ENCODE peak calls at places on chromosomes 11 and 22, in seven cellular contexts. W, Z, Y, D, P, F and Q are unnamed samples.

GRCh38 chr11:65435981-65436411 is 13.4 kb downstream of the NEAT1 start:
- DNase-seq in P (peak), Y (no peak), Z (peak), F (no peak), D (peak), W (peak), Q (no peak)

GRCh38 chr11:116879789-116880402 is 42.5 kb upstream of the APOA1 start:
- DNase-seq in F (peak), Y (peak), W (no peak), Z (no peak), D (no peak), P (no peak), Q (peak)

GRCh38 chr11:62716816-62717215 is 9.3 kb downstream of the GNG3 start:
- DNase-seq in D (no peak), Z (no peak), W (no peak), P (no peak), F (no peak), Y (no peak), Q (no peak)

GRCh38 chr11:12042215-12042676 is 33.8 kb upstream of the DKK3 start:
- DNase-seq in F (peak), Z (no peak), Y (no peak), P (no peak), D (no peak), W (no peak), Q (no peak)

GRCh38 chr22:19207902-19208283 is 29.4 kb upstream of the SLC25A1 start:
- DNase-seq in Y (no peak), D (no peak), Z (peak), P (no peak), W (no peak), F (no peak), Q (no peak)

GRCh38 chr11:47861762-47862161 is 13.6 kb upstream of the NUP160 start:
- DNase-seq in D (no peak), Y (peak), Z (no peak), W (no peak), P (no peak), F (no peak), Q (no peak)

GRCh38 chr11:13269775-13270174 is 7.8 kb upstream of the BMAL1 start:
- DNase-seq in P (no peak), D (no peak), F (no peak), Z (no peak), Y (no peak), W (no peak), Q (no peak)

GRCh38 chr11:15490535-15490934 is 375.8 kb downstream of the INSC start:
- DNase-seq in Y (no peak), Z (no peak), W (no peak), D (no peak), P (no peak), F (no peak), Q (no peak)

GRCh38 chr11:116400081-116400480 is 372.7 kb downstream of the BUD13 start:
- DNase-seq in W (no peak), Z (no peak), F (peak), D (peak), Y (no peak), P (no peak), Q (no peak)

GRCh38 chr11:12190511-12190910 is 80.1 kb downstream of the MICAL2 start:
- DNase-seq in W (no peak), Y (no peak), F (no peak), P (no peak), D (no peak), Z (no peak), Q (no peak)

GRCh38 chr11:66789097-66789890 is 53.9 kb upstream of the RCE1 start:
- DNase-seq in D (no peak), F (peak), Y (no peak), Z (no peak), P (no peak), W (no peak), Q (no peak)

GRCh38 chr22:26362471-26362870 is 66.6 kb upstream of the ASPHD2 start:
- DNase-seq in D (no peak), W (no peak), F (no peak), P (no peak), Y (no peak), Z (no peak), Q (no peak)

GRCh38 chr22:45881524-45881875 is 95.5 kb downstream of the WNT7B start:
- DNase-seq in P (no peak), Y (no peak), W (no peak), D (no peak), F (no peak), Z (peak), Q (no peak)

GRCh38 chr11:66262191-66262590 is 6.2 kb upstream of the RAB1B start:
- DNase-seq in F (no peak), Y (no peak), Z (no peak), P (no peak), W (no peak), D (no peak), Q (no peak)

GRCh38 chr11:26994579-26995210 is 783 bp downstream of the FIBIN start:
- DNase-seq in F (no peak), Y (no peak), P (no peak), W (no peak), D (peak), Z (peak), Q (no peak)

GRCh38 chr11:104522650-104523049 is 358.7 kb upstream of the PDGFD start:
- DNase-seq in D (no peak), Y (no peak), Z (no peak), P (no peak), W (no peak), F (peak), Q (no peak)

GRCh38 chr11:64846998-64847666 is 2.7 kb upstream of the CDC42BPG start:
- DNase-seq in Z (peak), P (peak), W (peak), Y (peak), F (peak), D (peak), Q (peak)

GRCh38 chr22:34004058-34004457 is 83.8 kb upstream of the LARGE1 start:
- DNase-seq in F (no peak), W (no peak), Z (no peak), D (no peak), P (no peak), Y (no peak), Q (no peak)

GRCh38 chr22:38413085-38414008 is 41.7 kb downstream of the KCNJ4 start:
- DNase-seq in F (no peak), W (peak), Y (no peak), P (peak), Z (peak), D (no peak), Q (peak)

GRCh38 chr11:107359701-107360100 is 97.9 kb downstream of the CWF19L2 start:
- DNase-seq in Y (peak), W (no peak), P (no peak), F (no peak), D (no peak), Z (no peak), Q (no peak)

GRCh38 chr11:120307476-120307875 is 17.6 kb upstream of the TLCD5 start:
- DNase-seq in W (no peak), P (no peak), F (no peak), Y (no peak), D (no peak), Z (no peak), Q (no peak)

GRCh38 chr11:747176-748006 is at the start of gene TALDO1:
- DNase-seq in P (peak), Z (peak), Y (peak), D (peak), F (peak), W (peak), Q (peak)

GRCh38 chr22:39524753-39525657 is 4.6 kb downstream of the ATF4 start:
- DNase-seq in F (no peak), Z (no peak), W (no peak), P (no peak), Y (no peak), D (peak), Q (no peak)

GRCh38 chr11:130389315-130389935 is 39.0 kb downstream of the ADAMTS8 start:
- DNase-seq in D (no peak), P (no peak), Z (no peak), Y (no peak), W (peak), F (no peak), Q (no peak)

GRCh38 chr11:69044111-69045013 is 4.4 kb upstream of the TPCN2 start:
- DNase-seq in F (peak), D (no peak), P (peak), Y (no peak), W (peak), Z (peak), Q (no peak)

GRCh38 chr11:121723261-121723741 is 270.5 kb upstream of the SORL1-AS1 start:
- DNase-seq in W (no peak), Z (peak), Y (no peak), F (no peak), D (no peak), P (no peak), Q (no peak)

GRCh38 chr22:38327805-38328204 is 10.6 kb upstream of the CSNK1E start:
- DNase-seq in Z (no peak), W (no peak), Y (no peak), D (peak), F (no peak), P (no peak), Q (no peak)

GRCh38 chr11:6599449-6599848 is 4.0 kb downstream of the RRP8 start:
- DNase-seq in F (no peak), Y (no peak), W (no peak), D (no peak), P (no peak), Z (no peak), Q (no peak)

GRCh38 chr11:120601566-120601965 is 90.0 kb downstream of the GRIK4 start:
- DNase-seq in F (no peak), Y (no peak), D (no peak), W (no peak), P (no peak), Z (no peak), Q (no peak)

GRCh38 chr11:25769287-25769686 is 562.6 kb upstream of the ANO3 start:
- DNase-seq in D (no peak), W (no peak), P (no peak), Y (no peak), Z (no peak), F (no peak), Q (no peak)

GRCh38 chr22:39301926-39302325 is 17.5 kb downstream of the RPL3 start:
- DNase-seq in P (no peak), W (no peak), Y (no peak), Z (no peak), D (no peak), F (no peak), Q (no peak)

GRCh38 chr22:23128269-23129108 is 13.3 kb downstream of the RSPH14 start:
- DNase-seq in D (no peak), P (peak), Y (peak), Z (peak), F (peak), W (peak), Q (peak)

DNA sequence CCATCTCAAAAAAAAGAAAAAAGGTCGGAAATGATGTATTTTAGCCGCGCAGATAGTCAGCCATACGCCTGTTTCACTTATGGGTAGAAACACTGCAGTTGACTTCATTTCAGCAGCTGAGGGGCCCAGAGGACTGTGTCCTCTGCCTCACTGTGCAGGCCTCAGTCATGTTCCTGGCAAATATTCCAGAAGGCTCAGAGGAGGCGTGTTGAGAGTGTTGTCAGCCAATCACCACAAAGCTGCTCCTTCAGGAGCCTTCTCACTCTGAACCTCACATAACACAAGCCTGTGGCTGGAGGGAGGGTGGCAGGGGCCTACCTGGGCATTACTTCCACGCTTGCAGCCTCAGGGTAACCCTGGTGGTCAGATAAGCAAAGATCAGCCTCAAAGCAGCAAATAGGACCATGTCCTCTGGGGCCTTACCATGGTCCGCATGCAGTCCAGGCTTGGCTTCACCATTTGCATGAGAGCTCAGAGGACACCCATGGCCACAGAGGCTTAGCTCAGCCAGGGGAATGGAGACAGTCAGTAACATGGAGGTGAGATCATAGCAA is 17.3 kb upstream of the TREH start:
- DNase-seq in F (no peak), P (no peak), D (no peak), Z (no peak), Y (no peak), W (no peak), Q (no peak)
- TF ChIP-seq POLR2A in F (no peak), P (no peak), D (no peak), Z (no peak), Y (no peak), W (no peak), Q (peak)

GRCh38 chr22:30245985-30246901 is at the start of gene LIF:
- DNase-seq in W (peak), P (no peak), Z (no peak), D (peak), F (no peak), Y (peak), Q (peak)
- TF ChIP-seq POLR2AphosphoS5 in W (no peak), P (no peak), Z (no peak), D (no peak), F (no peak), Y (no peak), Q (no peak)

GRCh38 chr22:36406139-36406538 is 18.4 kb upstream of the MYH9 start:
- DNase-seq in P (no peak), F (no peak), W (no peak), Y (no peak), D (no peak), Z (no peak), Q (no peak)

GRCh38 chr22:36404436-36404835 is 16.7 kb upstream of the MYH9 start:
- DNase-seq in Z (no peak), F (no peak), P (no peak), D (no peak), W (no peak), Y (no peak), Q (no peak)

GRCh38 chr22:36406721-36407120 is 19.0 kb upstream of the MYH9 start:
- DNase-seq in F (no peak), Z (no peak), Y (no peak), P (no peak), D (no peak), W (no peak), Q (no peak)

GRCh38 chr22:36405221-36405631 is 17.5 kb upstream of the MYH9 start:
- DNase-seq in Y (no peak), F (no peak), W (no peak), P (no peak), D (no peak), Z (no peak), Q (no peak)

GRCh38 chr22:36405671-36406070 is 17.9 kb upstream of the MYH9 start:
- DNase-seq in D (no peak), W (peak), Y (no peak), P (peak), Z (no peak), F (no peak), Q (no peak)
- TF ChIP-seq POLR2A in D (no peak), W (no peak), Y (no peak), P (no peak), Z (no peak), F (no peak), Q (no peak)

DNA sequence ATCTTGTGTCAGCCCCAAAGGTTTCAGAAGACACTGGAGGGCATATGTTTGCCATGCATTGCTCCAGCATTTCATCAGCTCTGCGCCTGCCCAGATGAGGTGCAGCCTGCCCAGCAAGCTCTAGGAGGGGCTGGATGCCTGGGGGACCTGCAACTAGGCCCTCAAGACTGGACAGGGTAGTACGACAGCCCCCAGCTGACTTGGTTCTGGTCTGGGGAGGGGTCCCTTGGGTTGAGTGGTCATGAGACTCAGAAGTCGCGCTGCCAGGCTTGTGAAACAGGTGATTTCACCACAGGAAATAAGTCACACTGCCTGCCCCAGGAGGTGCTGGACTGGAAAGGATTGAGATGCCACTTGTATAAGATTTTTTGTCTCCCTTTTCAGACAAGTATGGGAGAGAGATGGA is 23.4 kb downstream of the TPBGL start:
- DNase-seq in Y (no peak), Z (peak), P (no peak), D (no peak), W (peak), F (no peak), Q (no peak)
- TF ChIP-seq POLR2AphosphoS5 in Y (no peak), Z (no peak), P (no peak), D (peak), W (no peak), F (no peak), Q (no peak)

GRCh38 chr11:35549787-35550186 is 24.4 kb upstream of the PAMR1 start:
- DNase-seq in P (no peak), F (no peak), W (no peak), D (no peak), Z (no peak), Y (no peak), Q (no peak)
- TF ChIP-seq POLR2A in P (no peak), F (no peak), W (no peak), D (no peak), Z (no peak), Y (no peak), Q (no peak)

GRCh38 chr11:73346186-73346935 is 29.8 kb upstream of the RELT start:
- DNase-seq in P (no peak), D (no peak), Y (no peak), F (no peak), W (no peak), Z (no peak), Q (no peak)
- TF ChIP-seq POLR2AphosphoS5 in P (no peak), D (no peak), Y (no peak), F (no peak), W (no peak), Z (no peak), Q (no peak)